ENCODE peak calls at places on chromosomes 16 and 17, in five cellular contexts. One of them, this sample, is unnamed.

GRCh38 chr17:82097187-82097918 is 683 bp downstream of the FASN start:
- DNase-seq in G401: no peak
- DNase-seq in myocyte: peak
- DNase-seq in naive B cell: no peak
- DNase-seq in stimulated activated CD4-positive, alpha-beta T cell treated with anti-CD3 and anti-CD28 coated beads, Interleukin-12 subunit alpha, Interleukin-12 subunit beta, amount 100 ng/mL, for 48 hours: no peak
- DNase-seq in this sample: peak

GRCh38 chr17:78789663-78790181 is 7.6 kb upstream of the CYTH1 start:
- DNase-seq in G401: no peak
- DNase-seq in myocyte: peak
- DNase-seq in naive B cell: no peak
- DNase-seq in stimulated activated CD4-positive, alpha-beta T cell treated with anti-CD3 and anti-CD28 coated beads, Interleukin-12 subunit alpha, Interleukin-12 subunit beta, amount 100 ng/mL, for 48 hours: no peak
- DNase-seq in this sample: no peak

GRCh38 chr17:8413321-8413720 is 15.7 kb upstream of the RNF222 start:
- DNase-seq in G401: no peak
- DNase-seq in myocyte: no peak
- DNase-seq in naive B cell: no peak
- DNase-seq in stimulated activated CD4-positive, alpha-beta T cell treated with anti-CD3 and anti-CD28 coated beads, Interleukin-12 subunit alpha, Interleukin-12 subunit beta, amount 100 ng/mL, for 48 hours: no peak
- DNase-seq in this sample: no peak

GRCh38 chr16:71572497-71573116 is 4.3 kb downstream of the TAT start:
- DNase-seq in G401: no peak
- DNase-seq in myocyte: no peak
- DNase-seq in naive B cell: no peak
- DNase-seq in stimulated activated CD4-positive, alpha-beta T cell treated with anti-CD3 and anti-CD28 coated beads, Interleukin-12 subunit alpha, Interleukin-12 subunit beta, amount 100 ng/mL, for 48 hours: no peak
- DNase-seq in this sample: peak

GRCh38 chr16:66832661-66833305 is 2.0 kb upstream of the NAE1 start:
- DNase-seq in G401: no peak
- DNase-seq in myocyte: peak
- DNase-seq in naive B cell: no peak
- DNase-seq in stimulated activated CD4-positive, alpha-beta T cell treated with anti-CD3 and anti-CD28 coated beads, Interleukin-12 subunit alpha, Interleukin-12 subunit beta, amount 100 ng/mL, for 48 hours: no peak
- DNase-seq in this sample: no peak

GRCh38 chr17:61848247-61848646 is 15.1 kb downstream of the BRIP1 start:
- DNase-seq in G401: no peak
- DNase-seq in myocyte: no peak
- DNase-seq in naive B cell: no peak
- DNase-seq in stimulated activated CD4-positive, alpha-beta T cell treated with anti-CD3 and anti-CD28 coated beads, Interleukin-12 subunit alpha, Interleukin-12 subunit beta, amount 100 ng/mL, for 48 hours: no peak
- DNase-seq in this sample: no peak

GRCh38 chr17:32267690-32268205 is 2.1 kb downstream of the RHBDL3 start:
- DNase-seq in G401: peak
- DNase-seq in myocyte: no peak
- DNase-seq in naive B cell: no peak
- DNase-seq in stimulated activated CD4-positive, alpha-beta T cell treated with anti-CD3 and anti-CD28 coated beads, Interleukin-12 subunit alpha, Interleukin-12 subunit beta, amount 100 ng/mL, for 48 hours: no peak
- DNase-seq in this sample: no peak

GRCh38 chr17:1629647-1630310 is 1.1 kb upstream of the SLC43A2 start:
- DNase-seq in G401: no peak
- DNase-seq in myocyte: peak
- DNase-seq in naive B cell: peak
- DNase-seq in stimulated activated CD4-positive, alpha-beta T cell treated with anti-CD3 and anti-CD28 coated beads, Interleukin-12 subunit alpha, Interleukin-12 subunit beta, amount 100 ng/mL, for 48 hours: peak
- DNase-seq in this sample: peak

GRCh38 chr17:11889266-11889665 is 108.0 kb downstream of the ZNF18 start:
- DNase-seq in G401: no peak
- DNase-seq in myocyte: no peak
- DNase-seq in naive B cell: no peak
- DNase-seq in stimulated activated CD4-positive, alpha-beta T cell treated with anti-CD3 and anti-CD28 coated beads, Interleukin-12 subunit alpha, Interleukin-12 subunit beta, amount 100 ng/mL, for 48 hours: no peak
- DNase-seq in this sample: no peak

GRCh38 chr17:48484256-48484655 is 46.6 kb downstream of the HOXB1 start:
- DNase-seq in G401: no peak
- DNase-seq in myocyte: peak
- DNase-seq in naive B cell: no peak
- DNase-seq in stimulated activated CD4-positive, alpha-beta T cell treated with anti-CD3 and anti-CD28 coated beads, Interleukin-12 subunit alpha, Interleukin-12 subunit beta, amount 100 ng/mL, for 48 hours: no peak
- DNase-seq in this sample: peak

GRCh38 chr16:90008708-90009145 is 10.5 kb downstream of the DBNDD1 start:
- DNase-seq in G401: no peak
- DNase-seq in myocyte: no peak
- DNase-seq in naive B cell: peak
- DNase-seq in stimulated activated CD4-positive, alpha-beta T cell treated with anti-CD3 and anti-CD28 coated beads, Interleukin-12 subunit alpha, Interleukin-12 subunit beta, amount 100 ng/mL, for 48 hours: peak
- DNase-seq in this sample: no peak

GRCh38 chr16:81649561-81649960 is 129.5 kb upstream of the PLCG2 start:
- DNase-seq in G401: no peak
- DNase-seq in myocyte: no peak
- DNase-seq in naive B cell: no peak
- DNase-seq in stimulated activated CD4-positive, alpha-beta T cell treated with anti-CD3 and anti-CD28 coated beads, Interleukin-12 subunit alpha, Interleukin-12 subunit beta, amount 100 ng/mL, for 48 hours: no peak
- DNase-seq in this sample: peak

GRCh38 chr16:17930280-17930679 is 406.3 kb downstream of the NPIPA8 start:
- DNase-seq in G401: no peak
- DNase-seq in myocyte: no peak
- DNase-seq in naive B cell: no peak
- DNase-seq in stimulated activated CD4-positive, alpha-beta T cell treated with anti-CD3 and anti-CD28 coated beads, Interleukin-12 subunit alpha, Interleukin-12 subunit beta, amount 100 ng/mL, for 48 hours: no peak
- DNase-seq in this sample: no peak

GRCh38 chr16:1194665-1195392 is 30.2 kb downstream of the TPSG1 start:
- DNase-seq in G401: no peak
- DNase-seq in myocyte: no peak
- DNase-seq in naive B cell: no peak
- DNase-seq in stimulated activated CD4-positive, alpha-beta T cell treated with anti-CD3 and anti-CD28 coated beads, Interleukin-12 subunit alpha, Interleukin-12 subunit beta, amount 100 ng/mL, for 48 hours: no peak
- DNase-seq in this sample: no peak

GRCh38 chr17:43660816-43661493 is 767 bp downstream of the MEOX1 start:
- DNase-seq in G401: no peak
- DNase-seq in myocyte: no peak
- DNase-seq in naive B cell: no peak
- DNase-seq in stimulated activated CD4-positive, alpha-beta T cell treated with anti-CD3 and anti-CD28 coated beads, Interleukin-12 subunit alpha, Interleukin-12 subunit beta, amount 100 ng/mL, for 48 hours: no peak
- DNase-seq in this sample: no peak

GRCh38 chr17:3004150-3004801 is 59.1 kb downstream of the OR1D5 start:
- DNase-seq in G401: peak
- DNase-seq in myocyte: peak
- DNase-seq in naive B cell: peak
- DNase-seq in stimulated activated CD4-positive, alpha-beta T cell treated with anti-CD3 and anti-CD28 coated beads, Interleukin-12 subunit alpha, Interleukin-12 subunit beta, amount 100 ng/mL, for 48 hours: peak
- DNase-seq in this sample: peak

GRCh38 chr16:88014201-88014781 is 63.1 kb downstream of the BANP start:
- DNase-seq in G401: no peak
- DNase-seq in myocyte: no peak
- DNase-seq in naive B cell: no peak
- DNase-seq in stimulated activated CD4-positive, alpha-beta T cell treated with anti-CD3 and anti-CD28 coated beads, Interleukin-12 subunit alpha, Interleukin-12 subunit beta, amount 100 ng/mL, for 48 hours: no peak
- DNase-seq in this sample: no peak

GRCh38 chr17:65268832-65269231 is 131.7 kb downstream of the RGS9 start:
- DNase-seq in G401: no peak
- DNase-seq in myocyte: no peak
- DNase-seq in naive B cell: no peak
- DNase-seq in stimulated activated CD4-positive, alpha-beta T cell treated with anti-CD3 and anti-CD28 coated beads, Interleukin-12 subunit alpha, Interleukin-12 subunit beta, amount 100 ng/mL, for 48 hours: no peak
- DNase-seq in this sample: no peak

GRCh38 chr17:27861979-27862378 is 31.2 kb downstream of the LYRM9 start:
- DNase-seq in G401: peak
- DNase-seq in myocyte: no peak
- DNase-seq in naive B cell: no peak
- DNase-seq in stimulated activated CD4-positive, alpha-beta T cell treated with anti-CD3 and anti-CD28 coated beads, Interleukin-12 subunit alpha, Interleukin-12 subunit beta, amount 100 ng/mL, for 48 hours: no peak
- DNase-seq in this sample: no peak

GRCh38 chr16:58051821-58052603 is 26.5 kb downstream of the MMP15 start:
- DNase-seq in G401: no peak
- DNase-seq in myocyte: no peak
- DNase-seq in naive B cell: no peak
- DNase-seq in stimulated activated CD4-positive, alpha-beta T cell treated with anti-CD3 and anti-CD28 coated beads, Interleukin-12 subunit alpha, Interleukin-12 subunit beta, amount 100 ng/mL, for 48 hours: no peak
- DNase-seq in this sample: no peak

GRCh38 chr16:81511371-81511770 is 66.8 kb downstream of the CMIP start:
- DNase-seq in G401: no peak
- DNase-seq in myocyte: no peak
- DNase-seq in naive B cell: no peak
- DNase-seq in stimulated activated CD4-positive, alpha-beta T cell treated with anti-CD3 and anti-CD28 coated beads, Interleukin-12 subunit alpha, Interleukin-12 subunit beta, amount 100 ng/mL, for 48 hours: no peak
- DNase-seq in this sample: peak

GRCh38 chr16:30445408-30446202 is at the start of gene SEPHS2:
- DNase-seq in G401: peak
- DNase-seq in myocyte: peak
- DNase-seq in naive B cell: peak
- DNase-seq in stimulated activated CD4-positive, alpha-beta T cell treated with anti-CD3 and anti-CD28 coated beads, Interleukin-12 subunit alpha, Interleukin-12 subunit beta, amount 100 ng/mL, for 48 hours: peak
- DNase-seq in this sample: peak

GRCh38 chr17:45869676-45870341 is 24.5 kb upstream of the MAPT start:
- DNase-seq in G401: no peak
- DNase-seq in myocyte: no peak
- DNase-seq in naive B cell: no peak
- DNase-seq in stimulated activated CD4-positive, alpha-beta T cell treated with anti-CD3 and anti-CD28 coated beads, Interleukin-12 subunit alpha, Interleukin-12 subunit beta, amount 100 ng/mL, for 48 hours: no peak
- DNase-seq in this sample: no peak

GRCh38 chr17:38636054-38636453 is 30.3 kb upstream of the SRCIN1 start:
- DNase-seq in G401: peak
- DNase-seq in myocyte: no peak
- DNase-seq in naive B cell: no peak
- DNase-seq in stimulated activated CD4-positive, alpha-beta T cell treated with anti-CD3 and anti-CD28 coated beads, Interleukin-12 subunit alpha, Interleukin-12 subunit beta, amount 100 ng/mL, for 48 hours: no peak
- DNase-seq in this sample: no peak

GRCh38 chr17:80980397-80981061 is 11.1 kb upstream of the CHMP6 start:
- DNase-seq in G401: no peak
- DNase-seq in myocyte: no peak
- DNase-seq in naive B cell: no peak
- DNase-seq in stimulated activated CD4-positive, alpha-beta T cell treated with anti-CD3 and anti-CD28 coated beads, Interleukin-12 subunit alpha, Interleukin-12 subunit beta, amount 100 ng/mL, for 48 hours: no peak
- DNase-seq in this sample: peak

GRCh38 chr16:29126057-29126494 is 141.2 kb downstream of the LAT start:
- DNase-seq in G401: no peak
- DNase-seq in myocyte: no peak
- DNase-seq in naive B cell: no peak
- DNase-seq in stimulated activated CD4-positive, alpha-beta T cell treated with anti-CD3 and anti-CD28 coated beads, Interleukin-12 subunit alpha, Interleukin-12 subunit beta, amount 100 ng/mL, for 48 hours: no peak
- DNase-seq in this sample: no peak

GRCh38 chr17:79429864-79430494 is 180.9 kb downstream of the RBFOX3 start:
- DNase-seq in G401: no peak
- DNase-seq in myocyte: no peak
- DNase-seq in naive B cell: no peak
- DNase-seq in stimulated activated CD4-positive, alpha-beta T cell treated with anti-CD3 and anti-CD28 coated beads, Interleukin-12 subunit alpha, Interleukin-12 subunit beta, amount 100 ng/mL, for 48 hours: no peak
- DNase-seq in this sample: no peak

GRCh38 chr16:2016407-2016922 is 3.1 kb upstream of the NPW start:
- DNase-seq in G401: no peak
- DNase-seq in myocyte: no peak
- DNase-seq in naive B cell: no peak
- DNase-seq in stimulated activated CD4-positive, alpha-beta T cell treated with anti-CD3 and anti-CD28 coated beads, Interleukin-12 subunit alpha, Interleukin-12 subunit beta, amount 100 ng/mL, for 48 hours: no peak
- DNase-seq in this sample: no peak

This sample was measured in RCC 7860.